ENCODE peak calls at places on chromosomes 13 and 19, in six cellular contexts. F is NCI-H2171; G is progenitor cell of endocrine pancreas; U is thoracic aorta; R is activated CD4-positive, alpha-beta memory T cell treated with anti-CD3 and anti-CD28 coated beads, Interleukin-2, amount 10 ng/mL, durations not matched to agents 7 days and 5 days; E is hippocampal formation. S is an unnamed sample.

GRCh38 chr19:45515807-45516401 is 8.6 kb downstream of the VASP start:
- DNase-seq in F (no peak), G (no peak), U (no peak), R (no peak), E (no peak), S (no peak)

GRCh38 chr19:43692364-43692763 is 22.4 kb upstream of the PLAUR start:
- DNase-seq in F (no peak), G (no peak), U (no peak), R (no peak), E (no peak), S (no peak)

GRCh38 chr19:8626823-8627222 is 3.6 kb upstream of the NFILZ start:
- DNase-seq in F (no peak), G (no peak), U (no peak), R (no peak), E (no peak), S (no peak)

GRCh38 chr19:2394054-2394668 is 33.2 kb downstream of the TIMM13 start:
- DNase-seq in F (no peak), G (no peak), U (no peak), R (peak; percentile 45), E (no peak), S (no peak)

GRCh38 chr13:20425819-20426219 is 99.8 kb downstream of the CRYL1 start:
- DNase-seq in F (no peak), G (no peak), U (no peak), R (no peak), E (no peak), S (no peak)

GRCh38 chr19:10352764-10353671 is 13.6 kb upstream of the ICAM3 start:
- DNase-seq in F (peak; percentile 78), G (peak; percentile 55), U (no peak), R (no peak), E (no peak), S (peak; percentile 27)

GRCh38 chr19:18291590-18292459 is 10.4 kb upstream of the JUND start:
- DNase-seq in F (no peak), G (no peak), U (peak; percentile 66), R (peak; percentile 90), E (peak; percentile 55), S (peak; percentile 72)

GRCh38 chr19:6693681-6694080 is 23.7 kb upstream of the TNFSF14 start:
- DNase-seq in F (no peak), G (no peak), U (no peak), R (no peak), E (no peak), S (no peak)

GRCh38 chr19:21321996-21322395 is 7.2 kb downstream of the ZNF708 start:
- DNase-seq in F (no peak), G (no peak), U (no peak), R (no peak), E (no peak), S (no peak)